ENCODE peak calls at places on chromosomes 12 and 14, in four cellular contexts. One of them, this sample, is unnamed.

GRCh38 chr14:101963052-101963451 is 1.3 kb upstream of the DYNC1H1 start:
- DNase-seq in NCI-H2081: no peak
- DNase-seq in HTR-8/SVneo: no peak
- DNase-seq in ACHN: no peak
- DNase-seq in this sample: no peak

GRCh38 chr12:40650038-40650704 is 42.1 kb upstream of the CNTN1 start:
- DNase-seq in HTR-8/SVneo: no peak
- DNase-seq in NCI-H2081: no peak
- DNase-seq in ACHN: no peak
- DNase-seq in this sample: no peak

GRCh38 chr12:117321572-117321971 is 39.9 kb downstream of the NOS1 start:
- DNase-seq in HTR-8/SVneo: no peak
- DNase-seq in ACHN: no peak
- DNase-seq in NCI-H2081: no peak
- DNase-seq in this sample: no peak

GRCh38 chr14:77265561-77266335 is 5.3 kb downstream of the NGB start:
- DNase-seq in ACHN: no peak
- DNase-seq in NCI-H2081: no peak
- DNase-seq in HTR-8/SVneo: no peak
- DNase-seq in this sample: no peak

GRCh38 chr12:77746108-77746507 is 84.6 kb upstream of the NAV3 start:
- DNase-seq in ACHN: no peak
- DNase-seq in NCI-H2081: peak; percentile 80
- DNase-seq in HTR-8/SVneo: no peak
- DNase-seq in this sample: no peak

GRCh38 chr14:101757064-101757838 is 4.3 kb upstream of the PPP2R5C start:
- DNase-seq in HTR-8/SVneo: no peak
- DNase-seq in NCI-H2081: no peak
- DNase-seq in ACHN: no peak
- DNase-seq in this sample: no peak

GRCh38 chr12:103470664-103471063 is 25.1 kb downstream of the C12orf42 start:
- DNase-seq in NCI-H2081: no peak
- DNase-seq in ACHN: no peak
- DNase-seq in HTR-8/SVneo: no peak
- DNase-seq in this sample: no peak

GRCh38 chr14:40204441-40205175 is 772.4 kb upstream of the FBXO33 start:
- DNase-seq in NCI-H2081: no peak
- DNase-seq in HTR-8/SVneo: no peak
- DNase-seq in ACHN: no peak
- DNase-seq in this sample: no peak

GRCh38 chr12:998020-998874 is 7.2 kb downstream of the ERC1 start:
- DNase-seq in ACHN: peak; percentile 35
- DNase-seq in HTR-8/SVneo: no peak
- DNase-seq in NCI-H2081: no peak
- DNase-seq in this sample: no peak

GRCh38 chr12:11727133-11727664 is 77.7 kb downstream of the ETV6 start:
- DNase-seq in HTR-8/SVneo: no peak
- DNase-seq in ACHN: no peak
- DNase-seq in NCI-H2081: no peak
- DNase-seq in this sample: no peak

GRCh38 chr14:68146812-68147211 is 327.2 kb downstream of the RAD51B start:
- DNase-seq in NCI-H2081: no peak
- DNase-seq in ACHN: peak; percentile 98
- DNase-seq in HTR-8/SVneo: peak; percentile 98
- DNase-seq in this sample: peak; percentile 77

GRCh38 chr12:4421590-4422031 is 24.0 kb downstream of the FGF6 start:
- DNase-seq in HTR-8/SVneo: peak; percentile 81
- DNase-seq in ACHN: peak; percentile 67
- DNase-seq in NCI-H2081: peak; percentile 43
- DNase-seq in this sample: peak; percentile 54

GRCh38 chr12:62519043-62519442 is 52.4 kb downstream of the MON2 start:
- DNase-seq in ACHN: no peak
- DNase-seq in NCI-H2081: peak; percentile 26
- DNase-seq in HTR-8/SVneo: no peak
- DNase-seq in this sample: no peak

GRCh38 chr12:132474237-132474741 is 15.7 kb upstream of the FBRSL1 start:
- DNase-seq in ACHN: no peak
- DNase-seq in NCI-H2081: no peak
- DNase-seq in HTR-8/SVneo: no peak
- DNase-seq in this sample: no peak

GRCh38 chr12:132827763-132828703 is 636 bp downstream of the GOLGA3 start:
- DNase-seq in ACHN: peak; percentile 81
- DNase-seq in HTR-8/SVneo: peak; percentile 37
- DNase-seq in NCI-H2081: no peak
- DNase-seq in this sample: peak; percentile 74

GRCh38 chr14:105891221-105891602 is 364.8 kb downstream of the TMEM121 start:
- DNase-seq in NCI-H2081: no peak
- DNase-seq in ACHN: no peak
- DNase-seq in HTR-8/SVneo: no peak
- DNase-seq in this sample: no peak

GRCh38 chr14:103103461-103104388 is 9.2 kb downstream of the EXOC3L4 start:
- DNase-seq in ACHN: peak; percentile 73
- DNase-seq in NCI-H2081: peak; percentile 49
- DNase-seq in HTR-8/SVneo: peak; percentile 62
- DNase-seq in this sample: peak; percentile 77

GRCh38 chr14:60165547-60165876 is 314 bp upstream of the DHRS7 start:
- DNase-seq in ACHN: no peak
- DNase-seq in NCI-H2081: no peak
- DNase-seq in HTR-8/SVneo: no peak
- DNase-seq in this sample: no peak

GRCh38 chr12:27060740-27061139 is 21.6 kb downstream of the C12orf71 start:
- DNase-seq in HTR-8/SVneo: no peak
- DNase-seq in ACHN: no peak
- DNase-seq in NCI-H2081: no peak
- DNase-seq in this sample: no peak

GRCh38 chr12:113498490-113498889 is 26.8 kb upstream of the LHX5 start:
- DNase-seq in HTR-8/SVneo: no peak
- DNase-seq in ACHN: no peak
- DNase-seq in NCI-H2081: no peak
- DNase-seq in this sample: no peak

GRCh38 chr12:13504074-13504473 is 307.5 kb downstream of the EMP1 start:
- DNase-seq in HTR-8/SVneo: no peak
- DNase-seq in ACHN: no peak
- DNase-seq in NCI-H2081: no peak
- DNase-seq in this sample: no peak

GRCh38 chr12:66900616-66901015 is 221.7 kb upstream of the GRIP1 start:
- DNase-seq in HTR-8/SVneo: no peak
- DNase-seq in NCI-H2081: peak; percentile 32
- DNase-seq in ACHN: no peak
- DNase-seq in this sample: no peak

GRCh38 chr12:57092876-57093411 is 4.0 kb downstream of the NAB2 start:
- DNase-seq in ACHN: no peak
- DNase-seq in NCI-H2081: no peak
- DNase-seq in HTR-8/SVneo: no peak
- DNase-seq in this sample: no peak

GRCh38 chr14:105141026-105141425 is 27.6 kb downstream of the JAG2 start:
- DNase-seq in HTR-8/SVneo: no peak
- DNase-seq in ACHN: no peak
- DNase-seq in NCI-H2081: no peak
- DNase-seq in this sample: no peak

GRCh38 chr12:74412607-74413230 is 124.9 kb upstream of the ATXN7L3B start:
- DNase-seq in NCI-H2081: no peak
- DNase-seq in HTR-8/SVneo: no peak
- DNase-seq in ACHN: peak; percentile 57
- DNase-seq in this sample: no peak

GRCh38 chr14:30822080-30822571 is 52.2 kb upstream of the COCH start:
- DNase-seq in HTR-8/SVneo: no peak
- DNase-seq in ACHN: no peak
- DNase-seq in NCI-H2081: no peak
- DNase-seq in this sample: no peak

GRCh38 chr12:92059976-92060375 is 85.7 kb downstream of the BTG1 start:
- DNase-seq in HTR-8/SVneo: no peak
- DNase-seq in NCI-H2081: no peak
- DNase-seq in ACHN: no peak
- DNase-seq in this sample: peak; percentile 24

GRCh38 chr14:59123975-59124374 is 64.5 kb upstream of the DAAM1 start:
- DNase-seq in ACHN: peak; percentile 4
- DNase-seq in NCI-H2081: peak; percentile 13
- DNase-seq in HTR-8/SVneo: peak; percentile 49
- DNase-seq in this sample: peak; percentile 6

This sample was measured in hepatic stellate cell.